ENCODE peak calls at places on chromosomes 7 and 10, in six cellular contexts. One of them, this sample, is unnamed.

GRCh38 chr7:1650363-1651030 is 19.6 kb upstream of the ELFN1 start:
- DNase-seq in A549: no peak
- DNase-seq in RWPE2: peak
- DNase-seq in HepG2: no peak
- DNase-seq in mammary epithelial cell: no peak
- DNase-seq in neural progenitor cell: no peak
- DNase-seq in this sample: no peak

GRCh38 chr10:72753760-72754231 is 61.9 kb downstream of the MCU start:
- DNase-seq in A549: no peak
- DNase-seq in RWPE2: no peak
- DNase-seq in HepG2: no peak
- DNase-seq in mammary epithelial cell: no peak
- DNase-seq in neural progenitor cell: peak
- DNase-seq in this sample: no peak

GRCh38 chr10:117175215-117175900 is 21.9 kb upstream of the KCNK18 start:
- DNase-seq in A549: no peak
- DNase-seq in RWPE2: peak
- DNase-seq in HepG2: no peak
- DNase-seq in mammary epithelial cell: peak
- DNase-seq in neural progenitor cell: no peak
- DNase-seq in this sample: no peak

GRCh38 chr10:93220315-93221170 is 146.8 kb downstream of the CYP26A1 start:
- DNase-seq in A549: no peak
- DNase-seq in RWPE2: no peak
- DNase-seq in HepG2: no peak
- DNase-seq in mammary epithelial cell: no peak
- DNase-seq in neural progenitor cell: no peak
- DNase-seq in this sample: no peak

GRCh38 chr7:85215098-85215497 is 28.2 kb upstream of the SEMA3D start:
- DNase-seq in A549: no peak
- DNase-seq in RWPE2: no peak
- DNase-seq in HepG2: no peak
- DNase-seq in mammary epithelial cell: no peak
- DNase-seq in neural progenitor cell: no peak
- DNase-seq in this sample: no peak

GRCh38 chr7:67854784-67855183 is 858.2 kb downstream of the TYW1 start:
- DNase-seq in A549: no peak
- DNase-seq in RWPE2: no peak
- DNase-seq in HepG2: peak
- DNase-seq in mammary epithelial cell: no peak
- DNase-seq in neural progenitor cell: no peak
- DNase-seq in this sample: no peak

GRCh38 chr7:55033241-55033846 is 14.5 kb downstream of the EGFR start:
- DNase-seq in A549: no peak
- DNase-seq in RWPE2: no peak
- DNase-seq in HepG2: no peak
- DNase-seq in mammary epithelial cell: no peak
- DNase-seq in neural progenitor cell: no peak
- DNase-seq in this sample: no peak

GRCh38 chr10:3783721-3784432 is 1.1 kb downstream of the KLF6 start:
- DNase-seq in A549: no peak
- DNase-seq in RWPE2: no peak
- DNase-seq in HepG2: peak
- DNase-seq in mammary epithelial cell: peak
- DNase-seq in neural progenitor cell: peak
- DNase-seq in this sample: no peak

GRCh38 chr7:94298943-94299342 is 95.8 kb upstream of the COL1A2 start:
- DNase-seq in A549: no peak
- DNase-seq in RWPE2: no peak
- DNase-seq in HepG2: no peak
- DNase-seq in mammary epithelial cell: no peak
- DNase-seq in neural progenitor cell: no peak
- DNase-seq in this sample: peak

GRCh38 chr10:100679327-100679726 is 66.1 kb upstream of the PAX2 start:
- DNase-seq in A549: no peak
- DNase-seq in RWPE2: no peak
- DNase-seq in HepG2: no peak
- DNase-seq in mammary epithelial cell: no peak
- DNase-seq in neural progenitor cell: no peak
- DNase-seq in this sample: no peak

GRCh38 chr10:7397049-7397448 is 13.8 kb downstream of the SFMBT2 start:
- DNase-seq in A549: no peak
- DNase-seq in RWPE2: no peak
- DNase-seq in HepG2: no peak
- DNase-seq in mammary epithelial cell: no peak
- DNase-seq in neural progenitor cell: no peak
- DNase-seq in this sample: no peak

GRCh38 chr7:12821746-12822145 is 134.3 kb downstream of the ARL4A start:
- DNase-seq in A549: no peak
- DNase-seq in RWPE2: no peak
- DNase-seq in HepG2: peak
- DNase-seq in mammary epithelial cell: no peak
- DNase-seq in neural progenitor cell: no peak
- DNase-seq in this sample: no peak

GRCh38 chr10:3729397-3729796 is 55.6 kb downstream of the KLF6 start:
- DNase-seq in A549: no peak
- DNase-seq in RWPE2: no peak
- DNase-seq in HepG2: no peak
- DNase-seq in mammary epithelial cell: peak
- DNase-seq in neural progenitor cell: no peak
- DNase-seq in this sample: no peak

GRCh38 chr10:30039567-30039966 is 19.8 kb downstream of the JCAD start:
- DNase-seq in A549: no peak
- DNase-seq in RWPE2: no peak
- DNase-seq in HepG2: no peak
- DNase-seq in mammary epithelial cell: no peak
- DNase-seq in neural progenitor cell: no peak
- DNase-seq in this sample: no peak

GRCh38 chr10:112397592-112397991 is 23.7 kb downstream of the ACSL5 start:
- DNase-seq in A549: no peak
- DNase-seq in RWPE2: no peak
- DNase-seq in HepG2: no peak
- DNase-seq in mammary epithelial cell: no peak
- DNase-seq in neural progenitor cell: no peak
- DNase-seq in this sample: no peak

GRCh38 chr7:104642551-104642950 is 314.1 kb downstream of the LHFPL3 start:
- DNase-seq in A549: no peak
- DNase-seq in RWPE2: no peak
- DNase-seq in HepG2: no peak
- DNase-seq in mammary epithelial cell: no peak
- DNase-seq in neural progenitor cell: no peak
- DNase-seq in this sample: no peak

GRCh38 chr10:97120370-97120769 is 65.4 kb downstream of the SLIT1 start:
- DNase-seq in A549: no peak
- DNase-seq in RWPE2: no peak
- DNase-seq in HepG2: no peak
- DNase-seq in mammary epithelial cell: no peak
- DNase-seq in neural progenitor cell: no peak
- DNase-seq in this sample: no peak

GRCh38 chr10:76301950-76302349 is 870.5 kb downstream of the LRMDA start:
- DNase-seq in A549: no peak
- DNase-seq in RWPE2: no peak
- DNase-seq in HepG2: peak
- DNase-seq in mammary epithelial cell: peak
- DNase-seq in neural progenitor cell: no peak
- DNase-seq in this sample: no peak

GRCh38 chr7:17041324-17041723 is 159.5 kb upstream of the AGR3 start:
- DNase-seq in A549: no peak
- DNase-seq in RWPE2: no peak
- DNase-seq in HepG2: peak
- DNase-seq in mammary epithelial cell: peak
- DNase-seq in neural progenitor cell: no peak
- DNase-seq in this sample: peak

GRCh38 chr10:21110358-21110757 is 213.2 kb upstream of the NEBL start:
- DNase-seq in A549: no peak
- DNase-seq in RWPE2: no peak
- DNase-seq in HepG2: no peak
- DNase-seq in mammary epithelial cell: no peak
- DNase-seq in neural progenitor cell: no peak
- DNase-seq in this sample: no peak

GRCh38 chr7:105354383-105354782 is 34.3 kb downstream of the SRPK2 start:
- DNase-seq in A549: no peak
- DNase-seq in RWPE2: no peak
- DNase-seq in HepG2: no peak
- DNase-seq in mammary epithelial cell: peak
- DNase-seq in neural progenitor cell: no peak
- DNase-seq in this sample: no peak

GRCh38 chr10:121426307-121426706 is 171.9 kb downstream of the FGFR2 start:
- DNase-seq in A549: peak
- DNase-seq in RWPE2: no peak
- DNase-seq in HepG2: no peak
- DNase-seq in mammary epithelial cell: no peak
- DNase-seq in neural progenitor cell: no peak
- DNase-seq in this sample: no peak

GRCh38 chr10:86654411-86655172 is at the start of gene OPN4:
- DNase-seq in A549: no peak
- DNase-seq in RWPE2: no peak
- DNase-seq in HepG2: no peak
- DNase-seq in mammary epithelial cell: no peak
- DNase-seq in neural progenitor cell: no peak
- DNase-seq in this sample: no peak

GRCh38 chr10:60186315-60187071 is 203.2 kb downstream of the ANK3 start:
- DNase-seq in A549: peak
- DNase-seq in RWPE2: no peak
- DNase-seq in HepG2: no peak
- DNase-seq in mammary epithelial cell: no peak
- DNase-seq in neural progenitor cell: no peak
- DNase-seq in this sample: no peak

GRCh38 chr10:124341768-124342135 is 77.0 kb downstream of the OAT start:
- DNase-seq in A549: no peak
- DNase-seq in RWPE2: no peak
- DNase-seq in HepG2: no peak
- DNase-seq in mammary epithelial cell: no peak
- DNase-seq in neural progenitor cell: no peak
- DNase-seq in this sample: no peak

DNA sequence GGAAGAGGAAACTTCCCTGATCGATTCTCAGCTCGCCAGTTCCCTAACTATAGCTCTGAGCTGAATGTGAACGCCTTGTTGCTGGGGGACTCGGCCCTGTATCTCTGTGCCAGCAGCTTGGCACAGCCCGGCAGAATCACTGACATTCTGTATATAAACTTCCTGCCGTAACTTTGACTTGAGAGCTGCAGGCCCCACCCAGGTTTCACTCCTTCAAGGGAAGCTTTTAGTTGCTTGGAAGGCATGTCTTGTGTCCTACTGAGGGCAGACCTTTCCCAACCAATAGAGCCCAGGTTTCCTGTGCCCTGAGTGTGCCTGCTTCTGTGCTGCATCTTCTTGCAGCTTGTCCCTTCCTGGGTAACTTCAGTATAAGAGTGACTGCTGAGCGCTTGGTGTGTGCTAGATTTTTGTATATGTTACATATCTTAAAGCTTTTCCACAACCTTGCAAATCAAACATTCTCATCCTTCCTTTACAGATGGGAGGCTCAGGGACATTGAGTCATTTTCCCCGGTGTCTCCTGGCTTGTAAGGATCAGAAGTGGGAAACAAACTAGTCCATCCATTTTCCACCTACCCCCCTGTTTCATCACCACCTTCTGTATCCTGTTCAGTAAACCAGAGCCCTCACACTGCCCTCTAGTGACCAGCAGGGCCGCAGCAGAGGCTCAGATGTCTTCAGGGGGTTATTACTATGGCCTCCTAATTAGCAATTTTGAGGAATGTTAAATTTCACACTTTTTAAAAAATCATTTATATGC is 225.2 kb upstream of the PRSS58 start:
- DNase-seq in A549: peak
- DNase-seq in RWPE2: no peak
- DNase-seq in HepG2: peak
- DNase-seq in mammary epithelial cell: peak
- DNase-seq in neural progenitor cell: peak
- DNase-seq in this sample: no peak
- TF ChIP-seq CTCF in A549: peak
- TF ChIP-seq CTCF in RWPE2: peak
- TF ChIP-seq CTCF in HepG2: peak
- TF ChIP-seq CTCF in mammary epithelial cell: peak
- TF ChIP-seq CTCF in neural progenitor cell: peak
- TF ChIP-seq CTCF in this sample: peak

DNA sequence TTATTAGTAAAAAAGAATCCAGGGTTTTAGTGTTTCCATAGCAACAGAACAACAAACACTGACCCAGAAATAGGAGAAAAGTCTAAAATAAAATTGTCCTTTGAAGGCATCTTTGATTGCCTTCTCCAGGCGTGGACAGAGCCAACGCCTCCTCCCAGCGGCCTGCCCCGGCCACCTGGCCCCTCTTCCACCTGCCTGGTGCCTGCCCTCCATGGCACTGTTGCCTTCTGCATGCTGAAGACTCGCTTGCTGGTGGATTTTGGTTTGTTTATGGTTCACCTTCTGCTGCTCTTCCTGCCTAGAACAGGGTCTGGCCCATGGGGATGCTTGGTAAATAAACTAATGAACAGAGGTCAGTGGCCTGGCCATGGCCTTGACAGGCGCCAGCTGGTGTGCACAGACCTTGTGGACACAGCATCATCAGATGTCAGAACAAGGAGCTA is 107.4 kb downstream of the DYNC2I1 start:
- DNase-seq in A549: no peak
- DNase-seq in RWPE2: no peak
- DNase-seq in HepG2: peak
- DNase-seq in mammary epithelial cell: no peak
- DNase-seq in neural progenitor cell: no peak
- DNase-seq in this sample: no peak
- H3K27ac ChIP-seq in A549: no peak
- H3K27ac ChIP-seq in RWPE2: no peak
- H3K27ac ChIP-seq in HepG2: peak
- H3K27ac ChIP-seq in mammary epithelial cell: no peak
- H3K27ac ChIP-seq in neural progenitor cell: no peak
- H3K27ac ChIP-seq in this sample: no peak

GRCh38 chr7:15889501-15889900 is 203.0 kb upstream of the MEOX2 start:
- DNase-seq in A549: peak
- DNase-seq in RWPE2: no peak
- DNase-seq in HepG2: no peak
- DNase-seq in mammary epithelial cell: no peak
- DNase-seq in neural progenitor cell: peak
- DNase-seq in this sample: no peak
- TF ChIP-seq CTCF in A549: no peak
- TF ChIP-seq CTCF in RWPE2: peak
- TF ChIP-seq CTCF in HepG2: peak
- TF ChIP-seq CTCF in mammary epithelial cell: no peak
- TF ChIP-seq CTCF in neural progenitor cell: peak
- TF ChIP-seq CTCF in this sample: no peak

GRCh38 chr7:37999673-38000072 is 79.2 kb downstream of the EPDR1 start:
- DNase-seq in A549: no peak
- DNase-seq in RWPE2: no peak
- DNase-seq in HepG2: no peak
- DNase-seq in mammary epithelial cell: no peak
- DNase-seq in neural progenitor cell: no peak
- DNase-seq in this sample: no peak

GRCh38 chr7:38006559-38006958 is 86.1 kb downstream of the EPDR1 start:
- DNase-seq in A549: no peak
- DNase-seq in RWPE2: no peak
- DNase-seq in HepG2: no peak
- DNase-seq in mammary epithelial cell: no peak
- DNase-seq in neural progenitor cell: no peak
- DNase-seq in this sample: no peak

GRCh38 chr7:38000272-38000671 is 79.8 kb downstream of the EPDR1 start:
- DNase-seq in A549: no peak
- DNase-seq in RWPE2: no peak
- DNase-seq in HepG2: no peak
- DNase-seq in mammary epithelial cell: no peak
- DNase-seq in neural progenitor cell: no peak
- DNase-seq in this sample: no peak

GRCh38 chr7:38007096-38007495 is 86.7 kb downstream of the EPDR1 start:
- DNase-seq in A549: no peak
- DNase-seq in RWPE2: no peak
- DNase-seq in HepG2: no peak
- DNase-seq in mammary epithelial cell: no peak
- DNase-seq in neural progenitor cell: peak
- DNase-seq in this sample: no peak

GRCh38 chr7:38002689-38003088 is 82.2 kb downstream of the EPDR1 start:
- DNase-seq in A549: no peak
- DNase-seq in RWPE2: no peak
- DNase-seq in HepG2: no peak
- DNase-seq in mammary epithelial cell: no peak
- DNase-seq in neural progenitor cell: no peak
- DNase-seq in this sample: no peak
- H3K27ac ChIP-seq in A549: no peak
- H3K27ac ChIP-seq in RWPE2: no peak
- H3K27ac ChIP-seq in HepG2: no peak
- H3K27ac ChIP-seq in mammary epithelial cell: no peak
- H3K27ac ChIP-seq in neural progenitor cell: no peak
- H3K27ac ChIP-seq in this sample: no peak

This sample was measured in AG04450.